ENCODE peak calls at places on chromosome 14, in ten cellular contexts. N, L, M, U, G, C, P, Z, H and W are unnamed samples.

GRCh38 chr14:63874223-63874622 is 21.4 kb downstream of the SYNE2 start:
- DNase-seq in N (no peak), M (no peak), G (no peak), P (no peak), H (no peak), C (no peak), U (no peak), L (no peak), Z (no peak), W (no peak)

GRCh38 chr14:97994020-97994531 is 1196.9 kb downstream of the VRK1 start:
- DNase-seq in G (no peak), L (no peak), Z (no peak), U (no peak), C (no peak), P (no peak), N (no peak), M (peak), H (no peak), W (no peak)

GRCh38 chr14:72800296-72800695 is 93.6 kb downstream of the DPF3 start:
- DNase-seq in M (no peak), U (no peak), C (no peak), P (no peak), N (no peak), G (no peak), Z (no peak), H (no peak), L (no peak), W (no peak)

GRCh38 chr14:91329615-91330014 is 85.1 kb upstream of the GPR68 start:
- DNase-seq in U (no peak), H (no peak), N (no peak), M (no peak), P (no peak), L (no peak), Z (peak), G (no peak), C (no peak), W (no peak)

GRCh38 chr14:39827901-39828655 is 395.8 kb upstream of the FBXO33 start:
- DNase-seq in Z (no peak), N (no peak), L (no peak), G (no peak), C (no peak), U (no peak), M (no peak), H (no peak), P (no peak), W (no peak)

GRCh38 chr14:57189070-57189469 is 79.6 kb downstream of the EXOC5 start:
- DNase-seq in P (no peak), N (no peak), G (no peak), U (no peak), H (peak), Z (no peak), M (no peak), C (no peak), L (no peak), W (no peak)

GRCh38 chr14:101046071-101046470 is 142.5 kb upstream of the RTL1 start:
- DNase-seq in H (no peak), U (no peak), Z (no peak), N (no peak), C (no peak), L (no peak), G (no peak), M (no peak), P (no peak), W (no peak)

GRCh38 chr14:58129208-58129607 is 22.8 kb downstream of the ARMH4 start:
- DNase-seq in N (no peak), P (no peak), U (no peak), C (no peak), Z (no peak), L (no peak), M (no peak), G (no peak), H (no peak), W (no peak)